ENCODE peak calls at places on chromosomes 12 and 14, in ten cellular contexts. One of them, this sample, is unnamed.

GRCh38 chr12:104427547-104427938 is 29.2 kb upstream of the CHST11 start:
- DNase-seq in IMR-90: no peak
- DNase-seq in astrocyte of the cerebellum: no peak
- DNase-seq in GM12865: peak
- DNase-seq in kidney epithelial cell: no peak
- DNase-seq in brain microvascular endothelial cell: no peak
- DNase-seq in A549: no peak
- DNase-seq in right lobe of liver: no peak
- DNase-seq in ovary: no peak
- DNase-seq in CD8-positive, alpha-beta T cell: no peak
- DNase-seq in this sample: no peak

GRCh38 chr12:39892146-39892545 is 213.7 kb downstream of the SLC2A13 start:
- DNase-seq in IMR-90: no peak
- DNase-seq in astrocyte of the cerebellum: no peak
- DNase-seq in GM12865: no peak
- DNase-seq in kidney epithelial cell: no peak
- DNase-seq in brain microvascular endothelial cell: no peak
- DNase-seq in A549: no peak
- DNase-seq in right lobe of liver: peak
- DNase-seq in ovary: no peak
- DNase-seq in CD8-positive, alpha-beta T cell: no peak
- DNase-seq in this sample: no peak

GRCh38 chr14:92922155-92922735 is 705 bp upstream of the CHGA start:
- DNase-seq in IMR-90: no peak
- DNase-seq in astrocyte of the cerebellum: no peak
- DNase-seq in GM12865: no peak
- DNase-seq in kidney epithelial cell: no peak
- DNase-seq in brain microvascular endothelial cell: no peak
- DNase-seq in A549: peak
- DNase-seq in right lobe of liver: no peak
- DNase-seq in ovary: no peak
- DNase-seq in CD8-positive, alpha-beta T cell: no peak
- DNase-seq in this sample: no peak

GRCh38 chr14:72525087-72525909 is 368.6 kb downstream of the DPF3 start:
- DNase-seq in IMR-90: no peak
- DNase-seq in astrocyte of the cerebellum: no peak
- DNase-seq in GM12865: no peak
- DNase-seq in kidney epithelial cell: no peak
- DNase-seq in brain microvascular endothelial cell: no peak
- DNase-seq in A549: no peak
- DNase-seq in right lobe of liver: no peak
- DNase-seq in ovary: no peak
- DNase-seq in CD8-positive, alpha-beta T cell: no peak
- DNase-seq in this sample: no peak

GRCh38 chr12:132172619-132173018 is 28.4 kb downstream of the NOC4L start:
- DNase-seq in IMR-90: no peak
- DNase-seq in astrocyte of the cerebellum: no peak
- DNase-seq in GM12865: no peak
- DNase-seq in kidney epithelial cell: no peak
- DNase-seq in brain microvascular endothelial cell: no peak
- DNase-seq in A549: no peak
- DNase-seq in right lobe of liver: no peak
- DNase-seq in ovary: no peak
- DNase-seq in CD8-positive, alpha-beta T cell: no peak
- DNase-seq in this sample: no peak

GRCh38 chr14:85516239-85517112 is 13.5 kb upstream of the FLRT2 start:
- DNase-seq in IMR-90: peak
- DNase-seq in astrocyte of the cerebellum: no peak
- DNase-seq in GM12865: no peak
- DNase-seq in kidney epithelial cell: no peak
- DNase-seq in brain microvascular endothelial cell: peak
- DNase-seq in A549: no peak
- DNase-seq in right lobe of liver: no peak
- DNase-seq in ovary: no peak
- DNase-seq in CD8-positive, alpha-beta T cell: no peak
- DNase-seq in this sample: peak

GRCh38 chr12:47870175-47870781 is 34.5 kb downstream of the VDR start:
- DNase-seq in IMR-90: no peak
- DNase-seq in astrocyte of the cerebellum: no peak
- DNase-seq in GM12865: peak
- DNase-seq in kidney epithelial cell: no peak
- DNase-seq in brain microvascular endothelial cell: no peak
- DNase-seq in A549: peak
- DNase-seq in right lobe of liver: peak
- DNase-seq in ovary: peak
- DNase-seq in CD8-positive, alpha-beta T cell: no peak
- DNase-seq in this sample: peak

GRCh38 chr14:63203618-63204406 is 431 bp upstream of the RHOJ start:
- DNase-seq in IMR-90: peak
- DNase-seq in astrocyte of the cerebellum: peak
- DNase-seq in GM12865: peak
- DNase-seq in kidney epithelial cell: peak
- DNase-seq in brain microvascular endothelial cell: peak
- DNase-seq in A549: peak
- DNase-seq in right lobe of liver: peak
- DNase-seq in ovary: peak
- DNase-seq in CD8-positive, alpha-beta T cell: no peak
- DNase-seq in this sample: peak

GRCh38 chr12:114272071-114272470 is 133.9 kb downstream of the TBX5 start:
- DNase-seq in IMR-90: no peak
- DNase-seq in astrocyte of the cerebellum: no peak
- DNase-seq in GM12865: no peak
- DNase-seq in kidney epithelial cell: no peak
- DNase-seq in brain microvascular endothelial cell: no peak
- DNase-seq in A549: no peak
- DNase-seq in right lobe of liver: no peak
- DNase-seq in ovary: no peak
- DNase-seq in CD8-positive, alpha-beta T cell: no peak
- DNase-seq in this sample: no peak

GRCh38 chr12:69415471-69416275 is 54.5 kb upstream of the FRS2 start:
- DNase-seq in IMR-90: peak
- DNase-seq in astrocyte of the cerebellum: peak
- DNase-seq in GM12865: peak
- DNase-seq in kidney epithelial cell: no peak
- DNase-seq in brain microvascular endothelial cell: peak
- DNase-seq in A549: peak
- DNase-seq in right lobe of liver: no peak
- DNase-seq in ovary: peak
- DNase-seq in CD8-positive, alpha-beta T cell: no peak
- DNase-seq in this sample: peak

GRCh38 chr12:132602578-132603239 is 7.7 kb downstream of the LRCOL1 start:
- DNase-seq in IMR-90: no peak
- DNase-seq in astrocyte of the cerebellum: no peak
- DNase-seq in GM12865: no peak
- DNase-seq in kidney epithelial cell: no peak
- DNase-seq in brain microvascular endothelial cell: peak
- DNase-seq in A549: no peak
- DNase-seq in right lobe of liver: no peak
- DNase-seq in ovary: peak
- DNase-seq in CD8-positive, alpha-beta T cell: no peak
- DNase-seq in this sample: no peak

GRCh38 chr12:44375694-44376093 is 500.4 kb downstream of the NELL2 start:
- DNase-seq in IMR-90: no peak
- DNase-seq in astrocyte of the cerebellum: no peak
- DNase-seq in GM12865: peak
- DNase-seq in kidney epithelial cell: no peak
- DNase-seq in brain microvascular endothelial cell: no peak
- DNase-seq in A549: no peak
- DNase-seq in right lobe of liver: no peak
- DNase-seq in ovary: no peak
- DNase-seq in CD8-positive, alpha-beta T cell: no peak
- DNase-seq in this sample: no peak

GRCh38 chr12:24931666-24932405 is 17.1 kb downstream of the BCAT1 start:
- DNase-seq in IMR-90: peak
- DNase-seq in astrocyte of the cerebellum: no peak
- DNase-seq in GM12865: peak
- DNase-seq in kidney epithelial cell: no peak
- DNase-seq in brain microvascular endothelial cell: no peak
- DNase-seq in A549: no peak
- DNase-seq in right lobe of liver: no peak
- DNase-seq in ovary: no peak
- DNase-seq in CD8-positive, alpha-beta T cell: no peak
- DNase-seq in this sample: no peak

GRCh38 chr12:7899755-7900154 is 27.0 kb upstream of the SLC2A14 start:
- DNase-seq in IMR-90: peak
- DNase-seq in astrocyte of the cerebellum: peak
- DNase-seq in GM12865: no peak
- DNase-seq in kidney epithelial cell: no peak
- DNase-seq in brain microvascular endothelial cell: no peak
- DNase-seq in A549: no peak
- DNase-seq in right lobe of liver: no peak
- DNase-seq in ovary: no peak
- DNase-seq in CD8-positive, alpha-beta T cell: no peak
- DNase-seq in this sample: no peak

GRCh38 chr12:45299132-45299692 is 83.3 kb downstream of the ANO6 start:
- DNase-seq in IMR-90: peak
- DNase-seq in astrocyte of the cerebellum: peak
- DNase-seq in GM12865: no peak
- DNase-seq in kidney epithelial cell: no peak
- DNase-seq in brain microvascular endothelial cell: peak
- DNase-seq in A549: no peak
- DNase-seq in right lobe of liver: no peak
- DNase-seq in ovary: peak
- DNase-seq in CD8-positive, alpha-beta T cell: no peak
- DNase-seq in this sample: peak

GRCh38 chr12:7113389-7113871 is 4.4 kb upstream of the C1RL start:
- DNase-seq in IMR-90: peak
- DNase-seq in astrocyte of the cerebellum: no peak
- DNase-seq in GM12865: peak
- DNase-seq in kidney epithelial cell: no peak
- DNase-seq in brain microvascular endothelial cell: peak
- DNase-seq in A549: peak
- DNase-seq in right lobe of liver: peak
- DNase-seq in ovary: peak
- DNase-seq in CD8-positive, alpha-beta T cell: no peak
- DNase-seq in this sample: peak

GRCh38 chr14:24921903-24922302 is 128.0 kb downstream of the STXBP6 start:
- DNase-seq in IMR-90: peak
- DNase-seq in astrocyte of the cerebellum: no peak
- DNase-seq in GM12865: no peak
- DNase-seq in kidney epithelial cell: no peak
- DNase-seq in brain microvascular endothelial cell: peak
- DNase-seq in A549: no peak
- DNase-seq in right lobe of liver: no peak
- DNase-seq in ovary: no peak
- DNase-seq in CD8-positive, alpha-beta T cell: no peak
- DNase-seq in this sample: peak

GRCh38 chr12:78863482-78864427 is 819 bp upstream of the SYT1 start:
- DNase-seq in IMR-90: peak
- DNase-seq in astrocyte of the cerebellum: peak
- DNase-seq in GM12865: peak
- DNase-seq in kidney epithelial cell: no peak
- DNase-seq in brain microvascular endothelial cell: peak
- DNase-seq in A549: peak
- DNase-seq in right lobe of liver: no peak
- DNase-seq in ovary: peak
- DNase-seq in CD8-positive, alpha-beta T cell: no peak
- DNase-seq in this sample: peak
- H3K4me3 ChIP-seq in IMR-90: peak
- H3K4me3 ChIP-seq in astrocyte of the cerebellum: peak
- H3K4me3 ChIP-seq in GM12865: peak
- H3K4me3 ChIP-seq in kidney epithelial cell: peak
- H3K4me3 ChIP-seq in brain microvascular endothelial cell: peak
- H3K4me3 ChIP-seq in A549: peak
- H3K4me3 ChIP-seq in right lobe of liver: peak
- H3K4me3 ChIP-seq in ovary: peak
- H3K4me3 ChIP-seq in CD8-positive, alpha-beta T cell: no peak
- H3K4me3 ChIP-seq in this sample: peak

GRCh38 chr14:50311337-50311973 is 574 bp downstream of the L2HGDH start:
- DNase-seq in IMR-90: no peak
- DNase-seq in astrocyte of the cerebellum: no peak
- DNase-seq in GM12865: no peak
- DNase-seq in kidney epithelial cell: no peak
- DNase-seq in brain microvascular endothelial cell: no peak
- DNase-seq in A549: no peak
- DNase-seq in right lobe of liver: no peak
- DNase-seq in ovary: no peak
- DNase-seq in CD8-positive, alpha-beta T cell: no peak
- DNase-seq in this sample: peak
- TF ChIP-seq CTCF in IMR-90: peak
- TF ChIP-seq CTCF in astrocyte of the cerebellum: peak
- TF ChIP-seq CTCF in GM12865: peak
- TF ChIP-seq CTCF in kidney epithelial cell: no peak
- TF ChIP-seq CTCF in brain microvascular endothelial cell: peak
- TF ChIP-seq CTCF in A549: peak
- TF ChIP-seq CTCF in right lobe of liver: peak
- TF ChIP-seq CTCF in ovary: peak
- TF ChIP-seq CTCF in CD8-positive, alpha-beta T cell: peak
- TF ChIP-seq CTCF in this sample: peak

GRCh38 chr12:46523863-46524770 is 151.5 kb upstream of the SLC38A2 start:
- DNase-seq in IMR-90: peak
- DNase-seq in astrocyte of the cerebellum: peak
- DNase-seq in GM12865: no peak
- DNase-seq in kidney epithelial cell: peak
- DNase-seq in brain microvascular endothelial cell: peak
- DNase-seq in A549: peak
- DNase-seq in right lobe of liver: no peak
- DNase-seq in ovary: no peak
- DNase-seq in CD8-positive, alpha-beta T cell: peak
- DNase-seq in this sample: peak
- H3K4me3 ChIP-seq in IMR-90: peak
- H3K4me3 ChIP-seq in astrocyte of the cerebellum: no peak
- H3K4me3 ChIP-seq in GM12865: no peak
- H3K4me3 ChIP-seq in kidney epithelial cell: no peak
- H3K4me3 ChIP-seq in brain microvascular endothelial cell: peak
- H3K4me3 ChIP-seq in A549: peak
- H3K4me3 ChIP-seq in right lobe of liver: no peak
- H3K4me3 ChIP-seq in ovary: no peak
- H3K4me3 ChIP-seq in CD8-positive, alpha-beta T cell: peak
- H3K4me3 ChIP-seq in this sample: peak

GRCh38 chr14:32606297-32606696 is 277.2 kb downstream of the AKAP6 start:
- DNase-seq in IMR-90: no peak
- DNase-seq in astrocyte of the cerebellum: no peak
- DNase-seq in GM12865: no peak
- DNase-seq in kidney epithelial cell: no peak
- DNase-seq in brain microvascular endothelial cell: peak
- DNase-seq in A549: peak
- DNase-seq in right lobe of liver: no peak
- DNase-seq in ovary: no peak
- DNase-seq in CD8-positive, alpha-beta T cell: no peak
- DNase-seq in this sample: peak

GRCh38 chr14:32609388-32609787 is 280.3 kb downstream of the AKAP6 start:
- DNase-seq in IMR-90: no peak
- DNase-seq in astrocyte of the cerebellum: no peak
- DNase-seq in GM12865: no peak
- DNase-seq in kidney epithelial cell: no peak
- DNase-seq in brain microvascular endothelial cell: no peak
- DNase-seq in A549: no peak
- DNase-seq in right lobe of liver: no peak
- DNase-seq in ovary: no peak
- DNase-seq in CD8-positive, alpha-beta T cell: no peak
- DNase-seq in this sample: no peak

GRCh38 chr14:32608880-32609279 is 279.8 kb downstream of the AKAP6 start:
- DNase-seq in IMR-90: no peak
- DNase-seq in astrocyte of the cerebellum: peak
- DNase-seq in GM12865: no peak
- DNase-seq in kidney epithelial cell: peak
- DNase-seq in brain microvascular endothelial cell: peak
- DNase-seq in A549: no peak
- DNase-seq in right lobe of liver: no peak
- DNase-seq in ovary: no peak
- DNase-seq in CD8-positive, alpha-beta T cell: no peak
- DNase-seq in this sample: peak

GRCh38 chr14:32603992-32604391 is 274.9 kb downstream of the AKAP6 start:
- DNase-seq in IMR-90: no peak
- DNase-seq in astrocyte of the cerebellum: no peak
- DNase-seq in GM12865: peak
- DNase-seq in kidney epithelial cell: no peak
- DNase-seq in brain microvascular endothelial cell: no peak
- DNase-seq in A549: no peak
- DNase-seq in right lobe of liver: no peak
- DNase-seq in ovary: no peak
- DNase-seq in CD8-positive, alpha-beta T cell: no peak
- DNase-seq in this sample: no peak

GRCh38 chr14:32607399-32607798 is 278.3 kb downstream of the AKAP6 start:
- DNase-seq in IMR-90: no peak
- DNase-seq in astrocyte of the cerebellum: no peak
- DNase-seq in GM12865: no peak
- DNase-seq in kidney epithelial cell: no peak
- DNase-seq in brain microvascular endothelial cell: no peak
- DNase-seq in A549: no peak
- DNase-seq in right lobe of liver: no peak
- DNase-seq in ovary: no peak
- DNase-seq in CD8-positive, alpha-beta T cell: no peak
- DNase-seq in this sample: no peak
- TF ChIP-seq CTCF in IMR-90: no peak
- TF ChIP-seq CTCF in astrocyte of the cerebellum: no peak
- TF ChIP-seq CTCF in GM12865: no peak
- TF ChIP-seq CTCF in kidney epithelial cell: no peak
- TF ChIP-seq CTCF in brain microvascular endothelial cell: no peak
- TF ChIP-seq CTCF in A549: no peak
- TF ChIP-seq CTCF in right lobe of liver: no peak
- TF ChIP-seq CTCF in ovary: no peak
- TF ChIP-seq CTCF in CD8-positive, alpha-beta T cell: no peak
- TF ChIP-seq CTCF in this sample: no peak

This sample was measured in cardiac fibroblast.